ENCODE peak calls at places on chromosomes 13 and 19, in four cellular contexts. T, N, X and Y are unnamed samples.

GRCh38 chr19:17235618-17236413 is 9.8 kb downstream of the OCEL1 start:
- DNase-seq in T (peak), N (peak), X (peak), Y (no peak)

GRCh38 chr19:10417598-10418280 is 2.6 kb upstream of the PDE4A start:
- DNase-seq in T (no peak), N (no peak), X (no peak), Y (no peak)

GRCh38 chr19:14185158-14185557 is 20.8 kb downstream of the ADGRL1 start:
- DNase-seq in T (no peak), N (no peak), X (no peak), Y (no peak)

GRCh38 chr13:91567485-91568207 is 169.2 kb downstream of the GPC5 start:
- DNase-seq in T (no peak), N (no peak), X (no peak), Y (no peak)

GRCh38 chr19:34881982-34882381 is 44.7 kb upstream of the ZNF30 start:
- DNase-seq in T (no peak), N (no peak), X (peak), Y (no peak)

GRCh38 chr19:7494416-7495098 is 5.7 kb upstream of the PEX11G start:
- DNase-seq in T (peak), N (no peak), X (no peak), Y (no peak)

GRCh38 chr19:47623921-47624391 is 15.0 kb downstream of the BICRA start:
- DNase-seq in T (no peak), N (no peak), X (no peak), Y (peak)

GRCh38 chr19:2610637-2611482 is 91.6 kb downstream of the GNG7 start:
- DNase-seq in T (peak), N (peak), X (peak), Y (peak)

GRCh38 chr19:4208385-4209094 is 20.8 kb upstream of the EBI3 start:
- DNase-seq in T (peak), N (no peak), X (peak), Y (no peak)

GRCh38 chr13:27644302-27644701 is 22.6 kb downstream of the POLR1D start:
- DNase-seq in T (peak), N (no peak), X (peak), Y (no peak)

GRCh38 chr19:1252221-1252817 is 3.9 kb downstream of the MIDN start:
- DNase-seq in T (peak), N (no peak), X (peak), Y (peak)

GRCh38 chr13:83065136-83065535 is 817.1 kb downstream of the SLITRK1 start:
- DNase-seq in T (peak), N (no peak), X (peak), Y (no peak)

GRCh38 chr19:45443462-45444317 is 20.0 kb upstream of the ERCC1 start:
- DNase-seq in T (peak), N (peak), X (peak), Y (peak)

GRCh38 chr19:532578-533484 is 1.3 kb downstream of the CDC34 start:
- DNase-seq in T (peak), N (no peak), X (peak), Y (peak)

GRCh38 chr19:35569281-35569781 is 5.9 kb upstream of the ATP4A start:
- DNase-seq in T (no peak), N (no peak), X (no peak), Y (no peak)

GRCh38 chr19:32691291-32691951 is at the start of gene NUDT19:
- DNase-seq in T (peak), N (peak), X (peak), Y (peak)

GRCh38 chr13:109758937-109759480 is 27.4 kb downstream of the IRS2 start:
- DNase-seq in T (no peak), N (no peak), X (no peak), Y (no peak)

GRCh38 chr19:3710265-3710812 is 2.2 kb downstream of the TJP3 start:
- DNase-seq in T (peak), N (no peak), X (peak), Y (peak)

GRCh38 chr19:5539431-5539833 is 28.3 kb downstream of the TINCR start:
- DNase-seq in T (no peak), N (no peak), X (no peak), Y (no peak)

GRCh38 chr19:38684078-38684861 is 36.8 kb downstream of the ACTN4 start:
- DNase-seq in T (peak), N (no peak), X (peak), Y (peak)

GRCh38 chr19:1929051-1929742 is 11.8 kb upstream of the CSNK1G2 start:
- DNase-seq in T (peak), N (peak), X (peak), Y (peak)

GRCh38 chr13:96052655-96053002 is 572 bp downstream of the UGGT2 start:
- DNase-seq in T (peak), N (no peak), X (peak), Y (no peak)

GRCh38 chr19:57249329-57249728 is 8.9 kb downstream of the ZNF805 start:
- DNase-seq in T (no peak), N (no peak), X (no peak), Y (no peak)

GRCh38 chr13:44193731-44194130 is 179.9 kb upstream of the SERP2 start:
- DNase-seq in T (no peak), N (no peak), X (no peak), Y (no peak)

GRCh38 chr13:31909889-31910551 is 121.6 kb upstream of the FRY start:
- DNase-seq in T (peak), N (peak), X (peak), Y (peak)

GRCh38 chr13:113768018-113768905 is 9.2 kb downstream of the TMEM255B start:
- DNase-seq in T (no peak), N (no peak), X (no peak), Y (no peak)

GRCh38 chr19:1315470-1316166 is 29.9 kb downstream of the EFNA2 start:
- DNase-seq in T (peak), N (peak), X (peak), Y (peak)

GRCh38 chr13:50340566-50341287 is 325.5 kb downstream of the KCNRG start:
- DNase-seq in T (no peak), N (no peak), X (no peak), Y (no peak)

GRCh38 chr13:93603043-93603442 is 376.4 kb downstream of the GPC6 start:
- DNase-seq in T (peak), N (no peak), X (peak), Y (no peak)

GRCh38 chr19:40280608-40281221 is 4.4 kb downstream of the AKT2 start:
- DNase-seq in T (no peak), N (no peak), X (no peak), Y (no peak)